ENCODE peak calls at places on chromosomes 3 and 15, in ten cellular contexts. One of them, this sample, is unnamed.

GRCh38 chr3:186107148-186108105 is 1.5 kb downstream of the ETV5 start:
- DNase-seq in skeletal muscle cell: peak
- DNase-seq in LHCN-M2: peak
- DNase-seq in NCI-H774: peak
- DNase-seq in cardiac muscle cell: peak
- DNase-seq in left lobe of liver: peak
- DNase-seq in stimulated activated naive B cell treated with anti-CD40 and anti-IgM and Interleukin-4, amounts not matched to agents 10 μg/mL and 1 μg/mL and 100 μg/mL, for 72 hours: peak
- DNase-seq in stimulated activated CD4-positive, alpha-beta T cell treated with anti-CD3 and anti-CD28 coated beads, TNF-alpha, amount 100 ng/mL, for 1 hour: no peak
- DNase-seq in mesenteric fat pad: no peak
- DNase-seq in DMS79 treated with DMSO at 0.1 percent for 48 hours: peak
- DNase-seq in this sample: peak

GRCh38 chr3:51163051-51163450 is 222.0 kb upstream of the MANF start:
- DNase-seq in skeletal muscle cell: no peak
- DNase-seq in LHCN-M2: no peak
- DNase-seq in NCI-H774: no peak
- DNase-seq in cardiac muscle cell: no peak
- DNase-seq in left lobe of liver: no peak
- DNase-seq in stimulated activated naive B cell treated with anti-CD40 and anti-IgM and Interleukin-4, amounts not matched to agents 10 μg/mL and 1 μg/mL and 100 μg/mL, for 72 hours: no peak
- DNase-seq in stimulated activated CD4-positive, alpha-beta T cell treated with anti-CD3 and anti-CD28 coated beads, TNF-alpha, amount 100 ng/mL, for 1 hour: no peak
- DNase-seq in mesenteric fat pad: no peak
- DNase-seq in DMS79 treated with DMSO at 0.1 percent for 48 hours: no peak
- DNase-seq in this sample: no peak

GRCh38 chr3:125271127-125271526 is 58.6 kb upstream of the SLC12A8 start:
- DNase-seq in skeletal muscle cell: no peak
- DNase-seq in LHCN-M2: no peak
- DNase-seq in NCI-H774: no peak
- DNase-seq in cardiac muscle cell: no peak
- DNase-seq in left lobe of liver: no peak
- DNase-seq in stimulated activated naive B cell treated with anti-CD40 and anti-IgM and Interleukin-4, amounts not matched to agents 10 μg/mL and 1 μg/mL and 100 μg/mL, for 72 hours: no peak
- DNase-seq in stimulated activated CD4-positive, alpha-beta T cell treated with anti-CD3 and anti-CD28 coated beads, TNF-alpha, amount 100 ng/mL, for 1 hour: no peak
- DNase-seq in mesenteric fat pad: no peak
- DNase-seq in DMS79 treated with DMSO at 0.1 percent for 48 hours: no peak
- DNase-seq in this sample: no peak

GRCh38 chr3:189701934-189702693 is 70.9 kb downstream of the TP63 start:
- DNase-seq in skeletal muscle cell: no peak
- DNase-seq in LHCN-M2: no peak
- DNase-seq in NCI-H774: no peak
- DNase-seq in cardiac muscle cell: no peak
- DNase-seq in left lobe of liver: no peak
- DNase-seq in stimulated activated naive B cell treated with anti-CD40 and anti-IgM and Interleukin-4, amounts not matched to agents 10 μg/mL and 1 μg/mL and 100 μg/mL, for 72 hours: no peak
- DNase-seq in stimulated activated CD4-positive, alpha-beta T cell treated with anti-CD3 and anti-CD28 coated beads, TNF-alpha, amount 100 ng/mL, for 1 hour: no peak
- DNase-seq in mesenteric fat pad: no peak
- DNase-seq in DMS79 treated with DMSO at 0.1 percent for 48 hours: no peak
- DNase-seq in this sample: no peak

GRCh38 chr3:69084326-69084667 is 440 bp upstream of the ARL6IP5 start:
- DNase-seq in skeletal muscle cell: peak
- DNase-seq in LHCN-M2: peak
- DNase-seq in NCI-H774: no peak
- DNase-seq in cardiac muscle cell: peak
- DNase-seq in left lobe of liver: no peak
- DNase-seq in stimulated activated naive B cell treated with anti-CD40 and anti-IgM and Interleukin-4, amounts not matched to agents 10 μg/mL and 1 μg/mL and 100 μg/mL, for 72 hours: no peak
- DNase-seq in stimulated activated CD4-positive, alpha-beta T cell treated with anti-CD3 and anti-CD28 coated beads, TNF-alpha, amount 100 ng/mL, for 1 hour: no peak
- DNase-seq in mesenteric fat pad: no peak
- DNase-seq in DMS79 treated with DMSO at 0.1 percent for 48 hours: no peak
- DNase-seq in this sample: no peak

GRCh38 chr3:69290006-69290405 is 95.9 kb downstream of the FRMD4B start:
- DNase-seq in skeletal muscle cell: no peak
- DNase-seq in LHCN-M2: peak
- DNase-seq in NCI-H774: no peak
- DNase-seq in cardiac muscle cell: peak
- DNase-seq in left lobe of liver: no peak
- DNase-seq in stimulated activated naive B cell treated with anti-CD40 and anti-IgM and Interleukin-4, amounts not matched to agents 10 μg/mL and 1 μg/mL and 100 μg/mL, for 72 hours: no peak
- DNase-seq in stimulated activated CD4-positive, alpha-beta T cell treated with anti-CD3 and anti-CD28 coated beads, TNF-alpha, amount 100 ng/mL, for 1 hour: no peak
- DNase-seq in mesenteric fat pad: no peak
- DNase-seq in DMS79 treated with DMSO at 0.1 percent for 48 hours: no peak
- DNase-seq in this sample: peak

GRCh38 chr3:27479816-27480543 is 4.2 kb downstream of the SLC4A7 start:
- DNase-seq in skeletal muscle cell: no peak
- DNase-seq in LHCN-M2: no peak
- DNase-seq in NCI-H774: no peak
- DNase-seq in cardiac muscle cell: no peak
- DNase-seq in left lobe of liver: no peak
- DNase-seq in stimulated activated naive B cell treated with anti-CD40 and anti-IgM and Interleukin-4, amounts not matched to agents 10 μg/mL and 1 μg/mL and 100 μg/mL, for 72 hours: no peak
- DNase-seq in stimulated activated CD4-positive, alpha-beta T cell treated with anti-CD3 and anti-CD28 coated beads, TNF-alpha, amount 100 ng/mL, for 1 hour: no peak
- DNase-seq in mesenteric fat pad: no peak
- DNase-seq in DMS79 treated with DMSO at 0.1 percent for 48 hours: no peak
- DNase-seq in this sample: no peak

GRCh38 chr3:119349353-119349752 is 55.2 kb downstream of the ARHGAP31 start:
- DNase-seq in skeletal muscle cell: no peak
- DNase-seq in LHCN-M2: no peak
- DNase-seq in NCI-H774: no peak
- DNase-seq in cardiac muscle cell: no peak
- DNase-seq in left lobe of liver: no peak
- DNase-seq in stimulated activated naive B cell treated with anti-CD40 and anti-IgM and Interleukin-4, amounts not matched to agents 10 μg/mL and 1 μg/mL and 100 μg/mL, for 72 hours: no peak
- DNase-seq in stimulated activated CD4-positive, alpha-beta T cell treated with anti-CD3 and anti-CD28 coated beads, TNF-alpha, amount 100 ng/mL, for 1 hour: no peak
- DNase-seq in mesenteric fat pad: no peak
- DNase-seq in DMS79 treated with DMSO at 0.1 percent for 48 hours: no peak
- DNase-seq in this sample: no peak

GRCh38 chr3:149489060-149489690 is 14.7 kb downstream of the TM4SF4 start:
- DNase-seq in skeletal muscle cell: no peak
- DNase-seq in LHCN-M2: peak
- DNase-seq in NCI-H774: no peak
- DNase-seq in cardiac muscle cell: peak
- DNase-seq in left lobe of liver: no peak
- DNase-seq in stimulated activated naive B cell treated with anti-CD40 and anti-IgM and Interleukin-4, amounts not matched to agents 10 μg/mL and 1 μg/mL and 100 μg/mL, for 72 hours: no peak
- DNase-seq in stimulated activated CD4-positive, alpha-beta T cell treated with anti-CD3 and anti-CD28 coated beads, TNF-alpha, amount 100 ng/mL, for 1 hour: no peak
- DNase-seq in mesenteric fat pad: no peak
- DNase-seq in DMS79 treated with DMSO at 0.1 percent for 48 hours: no peak
- DNase-seq in this sample: no peak

GRCh38 chr15:85727068-85727467 is 67.7 kb downstream of the KLHL25 start:
- DNase-seq in skeletal muscle cell: no peak
- DNase-seq in LHCN-M2: peak
- DNase-seq in NCI-H774: no peak
- DNase-seq in cardiac muscle cell: no peak
- DNase-seq in left lobe of liver: no peak
- DNase-seq in stimulated activated naive B cell treated with anti-CD40 and anti-IgM and Interleukin-4, amounts not matched to agents 10 μg/mL and 1 μg/mL and 100 μg/mL, for 72 hours: no peak
- DNase-seq in stimulated activated CD4-positive, alpha-beta T cell treated with anti-CD3 and anti-CD28 coated beads, TNF-alpha, amount 100 ng/mL, for 1 hour: no peak
- DNase-seq in mesenteric fat pad: no peak
- DNase-seq in DMS79 treated with DMSO at 0.1 percent for 48 hours: no peak
- DNase-seq in this sample: peak

GRCh38 chr3:18738393-18739097 is 313.4 kb upstream of the SATB1 start:
- DNase-seq in skeletal muscle cell: no peak
- DNase-seq in LHCN-M2: no peak
- DNase-seq in NCI-H774: no peak
- DNase-seq in cardiac muscle cell: no peak
- DNase-seq in left lobe of liver: no peak
- DNase-seq in stimulated activated naive B cell treated with anti-CD40 and anti-IgM and Interleukin-4, amounts not matched to agents 10 μg/mL and 1 μg/mL and 100 μg/mL, for 72 hours: no peak
- DNase-seq in stimulated activated CD4-positive, alpha-beta T cell treated with anti-CD3 and anti-CD28 coated beads, TNF-alpha, amount 100 ng/mL, for 1 hour: no peak
- DNase-seq in mesenteric fat pad: no peak
- DNase-seq in DMS79 treated with DMSO at 0.1 percent for 48 hours: no peak
- DNase-seq in this sample: no peak

GRCh38 chr3:62095756-62096155 is 277.6 kb downstream of the FEZF2 start:
- DNase-seq in skeletal muscle cell: no peak
- DNase-seq in LHCN-M2: no peak
- DNase-seq in NCI-H774: no peak
- DNase-seq in cardiac muscle cell: no peak
- DNase-seq in left lobe of liver: no peak
- DNase-seq in stimulated activated naive B cell treated with anti-CD40 and anti-IgM and Interleukin-4, amounts not matched to agents 10 μg/mL and 1 μg/mL and 100 μg/mL, for 72 hours: no peak
- DNase-seq in stimulated activated CD4-positive, alpha-beta T cell treated with anti-CD3 and anti-CD28 coated beads, TNF-alpha, amount 100 ng/mL, for 1 hour: no peak
- DNase-seq in mesenteric fat pad: no peak
- DNase-seq in DMS79 treated with DMSO at 0.1 percent for 48 hours: no peak
- DNase-seq in this sample: no peak

GRCh38 chr3:191363221-191363620 is 32.9 kb upstream of the UTS2B start:
- DNase-seq in skeletal muscle cell: no peak
- DNase-seq in LHCN-M2: no peak
- DNase-seq in NCI-H774: no peak
- DNase-seq in cardiac muscle cell: no peak
- DNase-seq in left lobe of liver: no peak
- DNase-seq in stimulated activated naive B cell treated with anti-CD40 and anti-IgM and Interleukin-4, amounts not matched to agents 10 μg/mL and 1 μg/mL and 100 μg/mL, for 72 hours: no peak
- DNase-seq in stimulated activated CD4-positive, alpha-beta T cell treated with anti-CD3 and anti-CD28 coated beads, TNF-alpha, amount 100 ng/mL, for 1 hour: no peak
- DNase-seq in mesenteric fat pad: no peak
- DNase-seq in DMS79 treated with DMSO at 0.1 percent for 48 hours: no peak
- DNase-seq in this sample: no peak

GRCh38 chr15:77819271-77819806 is 186.6 kb upstream of the LINGO1 start:
- DNase-seq in skeletal muscle cell: no peak
- DNase-seq in LHCN-M2: no peak
- DNase-seq in NCI-H774: peak
- DNase-seq in cardiac muscle cell: peak
- DNase-seq in left lobe of liver: no peak
- DNase-seq in stimulated activated naive B cell treated with anti-CD40 and anti-IgM and Interleukin-4, amounts not matched to agents 10 μg/mL and 1 μg/mL and 100 μg/mL, for 72 hours: no peak
- DNase-seq in stimulated activated CD4-positive, alpha-beta T cell treated with anti-CD3 and anti-CD28 coated beads, TNF-alpha, amount 100 ng/mL, for 1 hour: no peak
- DNase-seq in mesenteric fat pad: no peak
- DNase-seq in DMS79 treated with DMSO at 0.1 percent for 48 hours: no peak
- DNase-seq in this sample: no peak

GRCh38 chr15:34243226-34243625 is 18.4 kb downstream of the EMC4 start:
- DNase-seq in skeletal muscle cell: no peak
- DNase-seq in LHCN-M2: no peak
- DNase-seq in NCI-H774: no peak
- DNase-seq in cardiac muscle cell: no peak
- DNase-seq in left lobe of liver: no peak
- DNase-seq in stimulated activated naive B cell treated with anti-CD40 and anti-IgM and Interleukin-4, amounts not matched to agents 10 μg/mL and 1 μg/mL and 100 μg/mL, for 72 hours: no peak
- DNase-seq in stimulated activated CD4-positive, alpha-beta T cell treated with anti-CD3 and anti-CD28 coated beads, TNF-alpha, amount 100 ng/mL, for 1 hour: no peak
- DNase-seq in mesenteric fat pad: no peak
- DNase-seq in DMS79 treated with DMSO at 0.1 percent for 48 hours: no peak
- DNase-seq in this sample: no peak

GRCh38 chr3:194928183-194928736 is 242.6 kb downstream of the FAM43A start:
- DNase-seq in skeletal muscle cell: no peak
- DNase-seq in LHCN-M2: no peak
- DNase-seq in NCI-H774: no peak
- DNase-seq in cardiac muscle cell: no peak
- DNase-seq in left lobe of liver: no peak
- DNase-seq in stimulated activated naive B cell treated with anti-CD40 and anti-IgM and Interleukin-4, amounts not matched to agents 10 μg/mL and 1 μg/mL and 100 μg/mL, for 72 hours: no peak
- DNase-seq in stimulated activated CD4-positive, alpha-beta T cell treated with anti-CD3 and anti-CD28 coated beads, TNF-alpha, amount 100 ng/mL, for 1 hour: no peak
- DNase-seq in mesenteric fat pad: no peak
- DNase-seq in DMS79 treated with DMSO at 0.1 percent for 48 hours: no peak
- DNase-seq in this sample: no peak

GRCh38 chr15:69610264-69610663 is 157.6 kb downstream of the RPLP1 start:
- DNase-seq in skeletal muscle cell: no peak
- DNase-seq in LHCN-M2: no peak
- DNase-seq in NCI-H774: no peak
- DNase-seq in cardiac muscle cell: no peak
- DNase-seq in left lobe of liver: no peak
- DNase-seq in stimulated activated naive B cell treated with anti-CD40 and anti-IgM and Interleukin-4, amounts not matched to agents 10 μg/mL and 1 μg/mL and 100 μg/mL, for 72 hours: no peak
- DNase-seq in stimulated activated CD4-positive, alpha-beta T cell treated with anti-CD3 and anti-CD28 coated beads, TNF-alpha, amount 100 ng/mL, for 1 hour: no peak
- DNase-seq in mesenteric fat pad: no peak
- DNase-seq in DMS79 treated with DMSO at 0.1 percent for 48 hours: no peak
- DNase-seq in this sample: no peak

GRCh38 chr15:72183781-72184164 is 13.8 kb downstream of the GRAMD2A start:
- DNase-seq in skeletal muscle cell: no peak
- DNase-seq in LHCN-M2: no peak
- DNase-seq in NCI-H774: no peak
- DNase-seq in cardiac muscle cell: no peak
- DNase-seq in left lobe of liver: no peak
- DNase-seq in stimulated activated naive B cell treated with anti-CD40 and anti-IgM and Interleukin-4, amounts not matched to agents 10 μg/mL and 1 μg/mL and 100 μg/mL, for 72 hours: no peak
- DNase-seq in stimulated activated CD4-positive, alpha-beta T cell treated with anti-CD3 and anti-CD28 coated beads, TNF-alpha, amount 100 ng/mL, for 1 hour: no peak
- DNase-seq in mesenteric fat pad: peak
- DNase-seq in DMS79 treated with DMSO at 0.1 percent for 48 hours: no peak
- DNase-seq in this sample: no peak

This sample was measured in right cardiac atrium.